ENCODE peak calls at places on chromosomes 1 and 21, in four cellular contexts. D is K562, W is HepG2, H is GM12878. U is an unnamed sample.

GRCh38 chr1:86517336-86517735 is 29.5 kb upstream of the CLCA4 start:
- DNase-seq in D (no peak), W (no peak), H (no peak), U (no peak)

GRCh38 chr1:7046314-7046713 is 261.1 kb downstream of the CAMTA1 start:
- DNase-seq in D (no peak), W (no peak), H (no peak), U (peak)

GRCh38 chr1:44985747-44986359 is 542 bp downstream of the EIF2B3 start:
- DNase-seq in D (peak), W (no peak), H (no peak), U (no peak)

GRCh38 chr1:7554343-7555270 is 216.5 kb upstream of the VAMP3 start:
- DNase-seq in D (no peak), W (no peak), H (no peak), U (no peak)

GRCh38 chr1:23436520-23437354 is 12.2 kb upstream of the TCEA3 start:
- DNase-seq in D (peak), W (no peak), H (no peak), U (peak)

GRCh38 chr1:238674331-238674730 is 712.0 kb upstream of the CHRM3 start:
- DNase-seq in D (no peak), W (no peak), H (no peak), U (no peak)

GRCh38 chr1:42957229-42957879 is 1.3 kb downstream of the SLC2A1 start:
- DNase-seq in D (no peak), W (no peak), H (no peak), U (no peak)

GRCh38 chr1:219179293-219179692 is 5.6 kb downstream of the LYPLAL1 start:
- DNase-seq in D (no peak), W (no peak), H (no peak), U (no peak)

GRCh38 chr1:27816921-27817630 is 13.5 kb upstream of the PPP1R8 start:
- DNase-seq in D (no peak), W (peak), H (no peak), U (no peak)

GRCh38 chr1:198153103-198153502 is 3.7 kb upstream of the NEK7 start:
- DNase-seq in D (no peak), W (no peak), H (no peak), U (no peak)

GRCh38 chr1:25523512-25523911 is 19.9 kb upstream of the LDLRAP1 start:
- DNase-seq in D (peak), W (no peak), H (no peak), U (no peak)

GRCh38 chr21:28419110-28419509 is 573.6 kb downstream of the LTN1 start:
- DNase-seq in D (no peak), W (no peak), H (no peak), U (no peak)

GRCh38 chr21:28423521-28423920 is 569.2 kb downstream of the LTN1 start:
- DNase-seq in D (no peak), W (no peak), H (no peak), U (no peak)

GRCh38 chr21:28426545-28426944 is 566.1 kb downstream of the LTN1 start:
- DNase-seq in D (no peak), W (no peak), H (no peak), U (no peak)

GRCh38 chr21:28419811-28420210 is 572.9 kb downstream of the LTN1 start:
- DNase-seq in D (no peak), W (no peak), H (no peak), U (no peak)

GRCh38 chr21:28421716-28422480 is 570.8 kb downstream of the LTN1 start:
- DNase-seq in D (no peak), W (no peak), H (no peak), U (no peak)
- TF ChIP-seq BHLHE40 in D (no peak), W (no peak), H (no peak), U (no peak)

DNA sequence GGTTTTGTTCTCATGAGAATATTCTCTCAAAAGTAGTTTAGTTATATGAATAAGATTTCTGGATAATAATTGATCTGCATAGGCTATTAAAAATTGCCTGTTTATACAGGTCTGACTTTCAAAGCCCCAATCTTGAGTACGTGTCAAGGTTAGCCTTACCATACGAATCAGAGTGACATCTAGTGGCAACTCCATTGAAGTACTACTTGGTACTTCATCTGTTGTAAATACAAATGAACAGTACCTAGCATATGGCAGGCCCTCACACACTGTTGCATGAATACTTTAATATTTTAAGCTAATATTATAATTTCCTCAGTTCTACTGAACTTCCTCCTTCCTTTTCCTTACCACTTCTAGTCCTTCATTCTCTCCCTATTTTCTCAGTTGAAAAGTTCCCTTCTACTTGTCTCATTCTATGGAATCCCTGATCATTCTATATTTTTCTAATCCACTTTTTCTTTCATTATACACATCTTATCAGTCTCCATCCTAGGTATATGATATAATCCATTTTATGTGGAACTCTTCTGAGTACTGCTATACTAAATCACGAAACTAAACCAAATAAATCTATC is 101.2 kb downstream of the AKT3 start:
- DNase-seq in D (peak), W (peak), H (peak), U (peak)
- TF ChIP-seq FOXK2 in D (no peak), W (no peak), H (no peak), U (no peak)

DNA sequence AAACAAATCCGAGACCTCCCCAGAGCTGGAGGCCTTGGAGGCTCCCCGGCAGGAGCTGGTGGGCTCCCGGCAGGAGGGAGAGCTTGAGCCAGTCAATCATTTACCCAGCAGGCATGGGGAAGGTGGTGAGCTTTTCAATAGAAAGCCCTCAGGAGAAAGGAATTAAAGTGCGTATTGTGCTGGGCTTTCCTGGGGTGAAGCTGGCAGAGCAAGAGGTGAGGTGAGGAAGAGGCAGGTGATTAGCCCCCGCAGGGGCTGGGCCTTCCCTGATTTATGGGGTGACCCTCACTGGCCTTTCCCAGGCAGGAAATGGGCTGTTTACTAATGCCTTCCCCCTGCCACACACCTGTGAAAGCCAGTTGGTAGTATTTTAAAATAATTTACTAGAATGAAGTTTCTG is 25.8 kb downstream of the CLDN14 start:
- DNase-seq in D (no peak), W (no peak), H (no peak), U (no peak)
- TF ChIP-seq TARDBP in D (no peak), W (no peak), H (no peak), U (no peak)

GRCh38 chr21:41668686-41669532 is 97.9 kb downstream of the RIPK4 start:
- DNase-seq in D (no peak), W (no peak), H (no peak), U (no peak)

GRCh38 chr21:41666641-41667051 is 100.2 kb downstream of the RIPK4 start:
- DNase-seq in D (no peak), W (no peak), H (no peak), U (no peak)

GRCh38 chr21:41668051-41668541 is 98.8 kb downstream of the RIPK4 start:
- DNase-seq in D (no peak), W (no peak), H (no peak), U (no peak)

GRCh38 chr21:41665766-41666595 is 100.9 kb downstream of the RIPK4 start:
- DNase-seq in D (no peak), W (no peak), H (no peak), U (no peak)

DNA sequence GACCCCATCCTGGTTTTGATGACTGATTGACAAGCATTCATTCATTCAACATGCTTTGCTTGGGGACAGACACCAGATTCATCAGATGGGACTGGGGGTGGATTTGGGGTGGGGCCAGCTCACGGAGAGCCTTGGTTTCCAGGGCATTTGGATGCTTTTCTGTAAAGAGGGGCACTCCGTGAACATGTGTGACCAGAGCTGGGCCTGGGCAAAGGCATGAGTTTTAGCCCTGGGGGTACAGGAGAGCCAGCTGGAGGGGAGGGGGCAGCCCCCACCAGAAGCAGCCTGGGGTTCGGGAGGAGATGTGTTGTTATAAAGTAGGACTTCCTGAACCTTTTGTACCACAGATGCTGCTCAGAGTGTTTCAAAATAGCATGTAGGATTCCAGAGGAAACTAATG is 99.7 kb downstream of the RIPK4 start:
- DNase-seq in D (no peak), W (no peak), H (no peak), U (no peak)
- TF ChIP-seq BHLHE40 in D (no peak), W (no peak), H (no peak), U (no peak)

GRCh38 chr1:109630081-109630880 is 10.6 kb downstream of the AMPD2 start:
- DNase-seq in D (peak), W (no peak), H (no peak), U (peak)

GRCh38 chr1:109630881-109631512 is 11.4 kb downstream of the AMPD2 start:
- DNase-seq in D (no peak), W (no peak), H (no peak), U (no peak)

GRCh38 chr1:109628540-109629321 is 9.1 kb downstream of the AMPD2 start:
- DNase-seq in D (no peak), W (no peak), H (no peak), U (no peak)

GRCh38 chr1:109627692-109628399 is 8.2 kb downstream of the AMPD2 start:
- DNase-seq in D (no peak), W (no peak), H (no peak), U (no peak)

GRCh38 chr1:109629372-109630030 is 9.9 kb downstream of the AMPD2 start:
- DNase-seq in D (no peak), W (no peak), H (no peak), U (no peak)
- TF ChIP-seq FOXK2 in D (no peak), W (no peak), H (no peak), U (no peak)

DNA sequence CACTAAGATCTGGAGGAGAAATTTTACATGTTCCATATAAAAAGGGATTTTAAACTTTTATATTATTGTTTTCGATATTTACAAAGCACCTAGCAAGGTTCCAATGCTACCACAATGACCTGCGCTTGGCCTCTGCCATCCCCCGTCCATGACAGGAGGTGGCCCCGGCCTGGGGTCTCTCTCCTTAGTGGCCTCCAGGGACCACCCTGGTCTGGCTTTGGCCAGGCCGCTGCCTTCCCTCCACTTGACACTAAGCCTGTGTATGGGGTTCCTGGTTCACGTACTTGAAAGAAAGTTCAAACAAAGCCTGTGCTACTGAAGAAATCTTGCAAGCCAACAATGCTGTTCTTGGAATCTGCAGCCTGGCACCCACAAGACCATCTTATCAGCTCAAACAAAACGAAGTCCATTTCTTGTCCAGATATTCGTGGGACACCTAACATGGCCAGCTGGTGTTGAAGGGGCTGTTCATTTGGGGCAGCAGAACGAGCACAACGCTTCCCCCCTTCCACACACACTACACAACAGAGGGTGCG is 12.8 kb downstream of the PRDM15 start:
- DNase-seq in D (no peak), W (no peak), H (no peak), U (no peak)
- TF ChIP-seq TARDBP in D (no peak), W (no peak), H (no peak), U (no peak)

DNA sequence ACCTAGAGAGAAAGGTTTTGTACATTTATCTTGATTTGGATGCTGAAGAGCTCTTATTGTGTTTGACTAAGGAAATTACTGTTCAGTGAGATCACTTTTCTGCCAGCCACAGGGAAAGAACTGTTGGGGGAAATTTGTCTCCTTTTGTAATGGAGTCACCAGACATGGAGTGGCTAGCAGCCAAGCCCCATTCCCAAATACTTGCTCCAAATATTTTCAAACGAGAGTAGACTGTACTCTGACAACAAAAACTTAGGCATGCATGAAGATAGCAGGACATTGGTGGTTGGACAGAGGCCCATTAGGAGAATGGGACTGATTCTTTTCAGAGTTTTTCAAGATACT is 21.1 kb downstream of the IPO9 start:
- DNase-seq in D (no peak), W (no peak), H (no peak), U (no peak)
- TF ChIP-seq BHLHE40 in D (no peak), W (no peak), H (no peak), U (no peak)